ENCODE peak calls at places on chromosomes 4 and X, in five cellular contexts. O is CD8-positive, alpha-beta T cell; Q is pancreas; X is body of pancreas; G is spleen. L is an unnamed sample.

GRCh38 chr4:105139646-105140045 is 7.0 kb upstream of the TET2 start:
- DNase-seq in G (no peak), X (no peak), Q (no peak), O (no peak), L (no peak)

GRCh38 chrX:46912098-46912672 is at the start of gene JADE3:
- DNase-seq in X (peak; percentile 79), Q (peak; percentile 82), G (peak; percentile 85), O (no peak), L (peak; percentile 76)

GRCh38 chrX:24902808-24903207 is 113.0 kb downstream of the ARX start:
- DNase-seq in O (no peak), G (no peak), X (no peak), Q (no peak), L (no peak)

GRCh38 chr4:53576218-53576617 is 15.1 kb downstream of the LNX1 start:
- DNase-seq in O (no peak), Q (no peak), X (no peak), G (no peak), L (no peak)

GRCh38 chr4:188778880-188779279 is 639.6 kb downstream of the TRIML1 start:
- DNase-seq in Q (no peak), G (no peak), X (no peak), O (no peak), L (no peak)

GRCh38 chr4:114287079-114287696 is 307.7 kb upstream of the ARSJ start:
- DNase-seq in X (no peak), G (no peak), Q (no peak), O (no peak), L (peak; percentile 27)

GRCh38 chr4:140947507-140947906 is 185.8 kb downstream of the RNF150 start:
- DNase-seq in O (no peak), G (no peak), X (peak; percentile 15), Q (no peak), L (no peak)

GRCh38 chr4:536351-536972 is 37.5 kb downstream of the PIGG start:
- DNase-seq in X (no peak), Q (no peak), G (peak; percentile 66), O (no peak), L (no peak)

GRCh38 chr4:163172666-163173065 is 6.0 kb upstream of the NAF1 start:
- DNase-seq in O (no peak), X (no peak), G (no peak), Q (no peak), L (no peak)

GRCh38 chr4:95155759-95156451 is 392.9 kb downstream of the UNC5C start:
- DNase-seq in Q (no peak), G (no peak), O (no peak), X (no peak), L (no peak)

GRCh38 chr4:53100801-53101581 is 238.9 kb downstream of the RASL11B start:
- DNase-seq in Q (no peak), X (no peak), G (no peak), O (no peak), L (no peak)

GRCh38 chr4:25663778-25664177 is 8.1 kb downstream of the SLC34A2 start:
- DNase-seq in O (no peak), Q (no peak), X (no peak), G (no peak), L (no peak)

GRCh38 chrX:19682712-19683331 is 167.5 kb upstream of the MAP3K15 start:
- DNase-seq in G (peak; percentile 85), X (peak; percentile 38), O (peak; percentile 60), Q (no peak), L (peak; percentile 55)

GRCh38 chr4:6912412-6912811 is 2.8 kb downstream of the TBC1D14 start:
- DNase-seq in O (no peak), Q (no peak), X (no peak), G (peak; percentile 41), L (no peak)

GRCh38 chr4:188032170-188032569 is 36.6 kb downstream of the ZFP42 start:
- DNase-seq in Q (no peak), X (no peak), G (no peak), O (no peak), L (no peak)

GRCh38 chrX:23742693-23743622 is at the start of gene ACOT9:
- DNase-seq in Q (peak; percentile 90), X (peak; percentile 93), G (peak; percentile 94), O (peak; percentile 38), L (peak; percentile 92)

GRCh38 chrX:100643943-100644587 is at the start of gene SRPX2:
- DNase-seq in Q (no peak), G (no peak), X (no peak), O (no peak), L (no peak)

GRCh38 chrX:108299101-108299591 is 139.1 kb downstream of the COL4A6 start:
- DNase-seq in O (no peak), X (no peak), G (no peak), Q (no peak), L (no peak)

GRCh38 chr4:145935253-145936141 is 3.1 kb downstream of the ZNF827 start:
- DNase-seq in Q (no peak), O (no peak), G (no peak), X (no peak), L (peak; percentile 31)

GRCh38 chrX:34299451-34299967 is 167.4 kb upstream of the FAM47A start:
- DNase-seq in X (no peak), Q (no peak), O (no peak), G (no peak), L (no peak)

GRCh38 chrX:16788477-16788876 is 2.2 kb downstream of the TXLNG start:
- DNase-seq in X (no peak), O (no peak), Q (no peak), G (no peak), L (no peak)

GRCh38 chrX:39017062-39017461 is 215.8 kb downstream of the MID1IP1 start:
- DNase-seq in O (no peak), Q (no peak), G (no peak), X (peak; percentile 54), L (no peak)

GRCh38 chr4:148883435-148883834 is 441.2 kb upstream of the NR3C2 start:
- DNase-seq in G (no peak), Q (no peak), O (no peak), X (no peak), L (no peak)

GRCh38 chrX:103404225-103405008 is 28.1 kb downstream of the BEX3 start:
- DNase-seq in X (peak; percentile 79), G (no peak), Q (peak; percentile 56), O (peak; percentile 0), L (peak; percentile 63)

GRCh38 chrX:18748499-18748898 is 41.1 kb downstream of the PPEF1 start:
- DNase-seq in O (no peak), Q (no peak), G (no peak), X (peak; percentile 37), L (no peak)

GRCh38 chr4:140659935-140660710 is 91.4 kb upstream of the UCP1 start:
- DNase-seq in G (no peak), Q (no peak), O (no peak), X (no peak), L (no peak)

GRCh38 chr4:147285751-147286150 is 195.1 kb upstream of the EDNRA start:
- DNase-seq in G (no peak), X (no peak), Q (no peak), O (no peak), L (no peak)

GRCh38 chr4:169063441-169063840 is 53.4 kb upstream of the CBR4 start:
- DNase-seq in G (no peak), X (no peak), Q (no peak), O (no peak), L (no peak)
- H3K27ac ChIP-seq in G (no peak overlapping the region), X (no peak overlapping the region), Q (no peak overlapping the region), O (no peak overlapping the region), L (no peak overlapping the region)

GRCh38 chr4:182752158-182752910 is 164.9 kb downstream of the DCTD start:
- DNase-seq in Q (no peak), G (no peak), O (no peak), X (no peak), L (no peak)
- H3K4me1 ChIP-seq in Q (no peaks in the 10 kb centered on the region), G (no peaks in the 10 kb centered on the region), O (no peaks in the 10 kb centered on the region), X (no peaks in the 10 kb centered on the region), L (no peaks in the 10 kb centered on the region)

DNA sequence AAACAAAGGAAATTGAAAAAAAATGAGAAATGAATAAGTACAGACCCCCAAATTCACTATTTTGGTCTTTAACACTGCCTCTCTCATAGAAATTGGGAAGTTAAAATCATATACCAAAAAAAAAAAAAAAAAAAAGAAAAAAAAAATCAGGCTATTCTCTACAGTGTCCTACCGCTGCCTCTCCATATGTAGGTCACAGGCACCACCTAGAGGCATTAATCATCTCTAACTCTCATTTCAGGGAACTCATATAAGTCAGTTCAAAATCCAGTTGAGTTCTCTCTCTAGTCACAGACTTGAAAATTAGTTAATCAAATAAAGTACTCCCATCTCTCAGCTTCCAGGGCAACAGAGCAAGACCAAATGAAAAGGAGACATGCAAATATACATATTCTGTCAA is 47.9 kb downstream of the COX18 start:
- DNase-seq in Q (no peak), G (no peak), O (no peak), X (no peak), L (no peak)
- TF ChIP-seq CTCF in Q (no peak), G (no peak), O (no peak), X (no peak), L (no peak)

DNA sequence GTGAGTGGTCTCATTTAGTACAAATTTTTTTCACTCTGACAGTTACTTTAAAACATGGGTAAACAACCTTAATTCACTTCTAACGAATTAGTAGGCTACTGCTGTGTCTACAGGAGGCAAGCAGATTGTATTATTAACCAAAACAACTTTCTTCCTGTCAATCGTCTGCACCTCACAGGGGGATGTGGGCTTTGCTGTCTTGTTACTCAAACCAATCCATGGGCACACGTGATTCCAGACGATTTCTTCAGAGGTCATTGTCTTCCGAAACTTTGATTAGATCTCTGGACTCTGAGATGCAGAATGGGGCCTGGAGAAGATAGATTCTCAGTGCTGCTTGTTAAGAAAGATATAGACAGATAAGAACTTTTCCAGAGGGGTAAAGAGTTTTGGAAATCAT is 327.8 kb downstream of the DHX15 start:
- DNase-seq in X (no peak), G (no peak), O (no peak), Q (no peak), L (no peak)
- H3K27ac ChIP-seq in X (no peak overlapping the region), G (no peak overlapping the region), O (no peak overlapping the region), Q (no peak overlapping the region), L (no peak overlapping the region)

GRCh38 chr4:110867251-110867960 is 244.5 kb upstream of the PITX2 start:
- DNase-seq in O (no peak), Q (no peak), X (no peak), G (no peak), L (no peak)
- H3K4me1 ChIP-seq in O (no peaks in the 10 kb centered on the region), Q (no peaks in the 10 kb centered on the region), X (no peaks in the 10 kb centered on the region), G (no peaks in the 10 kb centered on the region), L (no peaks in the 10 kb centered on the region)

GRCh38 chr4:37780444-37781133 is 45.9 kb upstream of the PGM2 start:
- DNase-seq in G (no peak), O (peak; percentile 48), Q (no peak), X (no peak), L (peak; percentile 34)
- TF ChIP-seq CTCF in G (peak; percentile 12), O (no peak), Q (no peak), X (peak; percentile 10), L (no peak)

DNA sequence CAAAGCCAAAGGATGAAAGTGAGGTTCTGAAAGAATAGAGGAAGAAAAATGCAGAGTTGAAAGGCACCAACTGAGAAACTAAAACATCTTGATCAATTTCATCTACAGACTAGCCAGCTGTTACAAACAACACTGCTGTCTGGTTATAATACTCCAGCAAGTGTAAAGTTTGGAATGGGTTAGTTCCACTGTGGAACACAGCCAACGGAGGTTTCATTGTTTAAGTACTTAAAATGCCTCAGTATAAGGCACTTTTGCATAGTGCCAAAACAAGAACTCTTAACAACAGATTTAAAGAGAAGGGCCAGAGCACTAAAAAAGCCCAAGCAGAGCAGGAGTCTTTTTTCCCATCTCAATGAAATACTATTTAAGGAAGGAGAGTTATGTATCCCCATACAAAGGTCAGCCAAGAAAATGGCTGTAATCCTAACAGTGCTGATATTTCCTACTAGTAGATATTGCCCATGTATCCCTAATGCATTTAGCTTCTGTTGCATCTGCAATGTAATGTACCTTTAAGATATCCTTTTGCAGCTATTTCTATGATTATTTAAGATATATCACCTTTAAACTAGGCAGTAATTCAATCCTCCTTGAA is 16.5 kb downstream of the ACSL4 start:
- DNase-seq in O (no peak), G (no peak), X (no peak), Q (no peak), L (no peak)
- H3K27ac ChIP-seq in O (no peak overlapping the region), G (no peak overlapping the region), X (no peak overlapping the region), Q (no peak overlapping the region), L (peak overlapping the region; percentile 17)

L was measured in stomach.